ENCODE peak calls at places on chromosomes 16 and 17, in six cellular contexts. H is SK-N-SH, A is H9, G is MM.1S, Y is fibroblast of lung, F is PC-3. X is an unnamed sample. For H3K4me1 and H3K79me2, the result is how much of the 10 kb centered on the place peaks cover.

GRCh38 chr17:65774787-65775186 is 213.3 kb upstream of the AXIN2 start:
- DNase-seq in H (no peak), A (no peak), G (no peak), Y (no peak), F (no peak), X (no peak)

GRCh38 chr16:86528061-86528929 is 18.0 kb downstream of the FOXF1 start:
- DNase-seq in H (no peak), A (no peak), G (no peak), Y (no peak), F (no peak), X (no peak)

GRCh38 chr16:86634290-86634689 is 55.9 kb downstream of the FOXL1 start:
- DNase-seq in H (no peak), A (no peak), G (no peak), Y (peak), F (peak), X (peak)

GRCh38 chr17:16100737-16101400 is 101.2 kb downstream of the TTC19 start:
- DNase-seq in H (no peak), A (no peak), G (no peak), Y (peak), F (peak), X (no peak)

GRCh38 chr16:67648764-67649407 is 3.9 kb downstream of the CARMIL2 start:
- DNase-seq in H (no peak), A (no peak), G (no peak), Y (no peak), F (no peak), X (no peak)

GRCh38 chr17:64599187-64599676 is 62.9 kb downstream of the SMURF2 start:
- DNase-seq in H (no peak), A (peak), G (no peak), Y (no peak), F (no peak), X (no peak)

GRCh38 chr17:50105811-50106210 is 10.7 kb downstream of the PDK2 start:
- DNase-seq in H (no peak), A (no peak), G (no peak), Y (no peak), F (no peak), X (no peak)

GRCh38 chr17:49995055-49995738 is at the start of gene DLX3:
- DNase-seq in H (peak), A (peak), G (no peak), Y (peak), F (peak), X (peak)

GRCh38 chr17:3534881-3535252 is 22.7 kb downstream of the TRPV3 start:
- DNase-seq in H (no peak), A (peak), G (no peak), Y (peak), F (peak), X (no peak)

GRCh38 chr16:23836404-23837291 is 865 bp downstream of the PRKCB start:
- DNase-seq in H (peak), A (peak), G (no peak), Y (no peak), F (no peak), X (no peak)

GRCh38 chr17:1006054-1006453 is 9.1 kb downstream of the TIMM22 start:
- DNase-seq in H (peak), A (no peak), G (no peak), Y (no peak), F (no peak), X (no peak)

GRCh38 chr17:4974064-4974670 is 6.5 kb upstream of the SPAG7 start:
- DNase-seq in H (no peak), A (no peak), G (no peak), Y (no peak), F (no peak), X (no peak)

GRCh38 chr17:39261286-39261685 is 35.5 kb upstream of the STAC2 start:
- DNase-seq in H (no peak), A (peak), G (no peak), Y (no peak), F (no peak), X (no peak)

GRCh38 chr17:34645636-34646035 is 66.3 kb downstream of the TMEM132E start:
- DNase-seq in H (peak), A (no peak), G (no peak), Y (no peak), F (no peak), X (no peak)

GRCh38 chr16:28935333-28935732 is 3.6 kb downstream of the CD19 start:
- DNase-seq in H (no peak), A (no peak), G (no peak), Y (no peak), F (no peak), X (no peak)

GRCh38 chr17:42276359-42276608 is at the start of gene STAT5B:
- DNase-seq in H (peak), A (peak), G (peak), Y (peak), F (no peak), X (peak)

GRCh38 chr16:630815-631405 is at the start of gene WFIKKN1:
- DNase-seq in H (peak), A (peak), G (no peak), Y (no peak), F (no peak), X (no peak)

GRCh38 chr17:36979585-36979941 is 30.8 kb downstream of the AATF start:
- DNase-seq in H (no peak), A (no peak), G (no peak), Y (peak), F (no peak), X (no peak)

GRCh38 chr17:59355030-59355694 is 23.7 kb downstream of the YPEL2 start:
- DNase-seq in H (no peak), A (no peak), G (no peak), Y (no peak), F (peak), X (peak)

GRCh38 chr16:85370881-85371651 is 242.1 kb upstream of the GSE1 start:
- DNase-seq in H (peak), A (no peak), G (no peak), Y (peak), F (no peak), X (peak)

GRCh38 chr16:81651758-81652718 is 127.1 kb upstream of the PLCG2 start:
- DNase-seq in H (no peak), A (no peak), G (peak), Y (no peak), F (no peak), X (no peak)

GRCh38 chr16:55944377-55944802 is 69.2 kb upstream of the CES5A start:
- DNase-seq in H (peak), A (peak), G (peak), Y (peak), F (peak), X (peak)

GRCh38 chr16:30472328-30472942 is at the start of gene ITGAL:
- DNase-seq in H (no peak), A (no peak), G (peak), Y (no peak), F (no peak), X (no peak)

GRCh38 chr17:47692895-47693666 is 880 bp upstream of the TBKBP1 start:
- DNase-seq in H (peak), A (peak), G (peak), Y (no peak), F (no peak), X (no peak)

GRCh38 chr17:74532115-74532514 is 840 bp upstream of the CD300LB start:
- DNase-seq in H (no peak), A (peak), G (peak), Y (no peak), F (no peak), X (no peak)

GRCh38 chr17:4440021-4440420 is 6.3 kb downstream of the SPNS3 start:
- DNase-seq in H (peak), A (no peak), G (no peak), Y (no peak), F (no peak), X (no peak)

GRCh38 chr16:67115649-67116048 is 5.9 kb downstream of the PHAF1 start:
- DNase-seq in H (no peak), A (no peak), G (no peak), Y (peak), F (peak), X (peak)

GRCh38 chr17:80790021-80790765 is 201.4 kb upstream of the CHMP6 start:
- DNase-seq in H (no peak), A (peak), G (no peak), Y (peak), F (no peak), X (no peak)

GRCh38 chr16:13333336-13333735 is 431.9 kb downstream of the SHISA9 start:
- DNase-seq in H (no peak), A (no peak), G (no peak), Y (no peak), F (no peak), X (no peak)

GRCh38 chr16:48895142-48895541 is 285.2 kb upstream of the N4BP1 start:
- DNase-seq in H (no peak), A (no peak), G (no peak), Y (no peak), F (no peak), X (no peak)

GRCh38 chr17:67413399-67413798 is 36.3 kb downstream of the PITPNC1 start:
- DNase-seq in H (no peak), A (no peak), G (no peak), Y (no peak), F (no peak), X (peak)

GRCh38 chr16:21134053-21134452 is 16.6 kb downstream of the DNAH3 start:
- DNase-seq in H (no peak), A (no peak), G (peak), Y (no peak), F (no peak), X (no peak)

GRCh38 chr17:78818932-78819331 is 21.7 kb downstream of the USP36 start:
- DNase-seq in H (peak), A (no peak), G (no peak), Y (no peak), F (no peak), X (no peak)

GRCh38 chr17:78214706-78215061 is 631 bp downstream of the BIRC5 start:
- DNase-seq in H (no peak), A (no peak), G (no peak), Y (no peak), F (no peak), X (no peak)

GRCh38 chr17:80082403-80083135 is 18.8 kb upstream of the GAA start:
- DNase-seq in H (peak), A (peak), G (peak), Y (peak), F (peak), X (peak)

GRCh38 chr17:34637041-34637547 is 57.7 kb downstream of the TMEM132E start:
- DNase-seq in H (no peak), A (no peak), G (no peak), Y (no peak), F (no peak), X (no peak)

GRCh38 chr17:82693168-82693867 is 5.2 kb downstream of the RAB40B start:
- DNase-seq in H (no peak), A (no peak), G (no peak), Y (no peak), F (no peak), X (no peak)

GRCh38 chr16:87854907-87855683 is 14.2 kb downstream of the SLC7A5 start:
- DNase-seq in H (no peak), A (no peak), G (no peak), Y (no peak), F (no peak), X (no peak)
- H3K4me1 ChIP-seq in H (under half), A (under half), G (under half), Y (under half), F (under half), X (half or more)

DNA sequence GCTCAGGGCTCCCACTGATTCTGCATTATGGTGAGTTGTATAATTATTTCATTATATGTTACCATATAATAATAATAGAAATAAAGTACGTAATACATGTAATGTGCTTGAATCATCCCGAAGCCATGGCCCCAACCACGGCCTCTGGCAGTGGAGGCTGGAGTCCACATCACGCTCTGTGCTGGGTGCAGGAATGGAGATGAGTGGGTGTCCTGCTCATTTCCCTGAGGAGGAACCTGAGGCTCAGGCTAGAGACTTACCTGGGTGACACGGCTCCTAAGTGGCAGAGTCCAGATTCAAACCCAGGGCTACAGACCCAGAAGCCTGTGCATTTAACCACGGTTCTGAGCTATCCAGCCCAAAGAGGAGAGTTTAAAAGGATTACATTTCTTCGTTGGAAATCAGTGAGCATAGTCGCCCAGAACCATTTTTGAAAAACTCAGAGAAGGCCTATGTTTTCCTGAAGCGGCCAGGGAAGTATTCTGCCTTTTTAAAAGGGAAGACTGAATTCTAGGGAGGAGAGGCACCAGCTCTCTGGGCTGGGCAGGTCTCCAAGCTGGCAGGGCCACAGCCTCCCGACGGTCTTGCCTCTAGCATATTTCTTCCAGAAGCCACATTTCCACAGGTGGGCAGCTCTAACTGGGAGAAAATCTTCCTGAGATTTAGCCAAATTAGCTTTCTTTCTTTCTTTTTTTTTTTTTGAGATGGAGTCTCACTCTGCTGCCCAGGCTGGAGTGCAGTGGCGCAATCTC is 6.7 kb downstream of the IL4R start:
- DNase-seq in H (no peak), A (no peak), G (no peak), Y (no peak), F (no peak), X (no peak)
- H3K79me2 ChIP-seq in H (half or more), A (under half), G (under half), Y (half or more), F (half or more), X (half or more)

DNA sequence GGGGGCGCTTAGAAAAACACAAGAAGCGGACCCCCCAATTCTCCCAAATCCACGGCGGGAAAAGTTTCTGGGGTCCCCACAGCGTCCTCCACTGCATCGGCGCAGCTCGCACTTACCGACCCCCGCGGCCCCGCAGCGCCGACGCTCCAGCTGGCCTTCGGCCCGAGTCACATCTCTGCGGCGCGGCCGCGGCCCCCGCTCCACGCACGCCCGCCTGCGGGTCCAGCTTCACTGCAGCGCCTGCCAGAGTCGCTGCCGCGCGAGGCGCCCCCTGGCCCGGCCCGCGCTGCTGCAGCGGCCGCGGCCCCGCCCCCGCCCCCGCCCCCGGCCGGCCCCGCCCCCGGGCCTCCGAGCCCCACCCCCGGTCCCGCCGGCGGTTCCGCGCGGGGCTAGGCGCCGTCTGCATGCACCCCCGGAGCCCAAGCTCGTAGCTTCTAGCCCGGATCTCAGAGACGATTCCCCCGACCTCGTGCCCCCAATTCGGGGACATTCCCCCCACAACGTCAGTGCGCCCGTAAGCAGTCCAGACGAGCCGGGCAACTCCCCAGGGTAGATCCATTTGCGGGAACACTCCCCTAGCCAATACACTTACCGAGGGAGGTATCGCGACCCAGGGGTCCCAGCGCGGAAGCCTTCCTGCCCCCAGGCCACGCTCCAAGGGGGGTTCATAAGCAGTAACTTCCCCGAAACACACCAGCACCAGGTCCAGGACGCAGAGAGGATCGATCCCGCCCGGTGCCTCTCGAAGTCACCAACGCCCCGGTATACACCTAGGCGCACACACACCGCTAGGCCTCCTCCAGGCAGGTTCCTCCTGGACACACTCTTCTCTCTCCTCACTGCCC is at the start of gene GPRC5B:
- DNase-seq in H (peak), A (peak), G (peak), Y (no peak), F (peak), X (no peak)
- H3K4me1 ChIP-seq in H (under half), A (under half), G (under half), Y (under half), F (under half), X (under half)

GRCh38 chr16:89096042-89096717 is 2.5 kb downstream of the ACSF3 start:
- DNase-seq in H (no peak), A (no peak), G (no peak), Y (no peak), F (no peak), X (no peak)
- H3K79me2 ChIP-seq in H (half or more), A (under half), G (under half), Y (under half), F (half or more), X (half or more)

GRCh38 chr16:57482845-57483545 is 3.3 kb downstream of the DOK4 start:
- DNase-seq in H (no peak), A (no peak), G (no peak), Y (no peak), F (no peak), X (no peak)
- H3K4me1 ChIP-seq in H (under half), A (under half), G (under half), Y (under half), F (under half), X (under half)

GRCh38 chr17:45228985-45229517 is 7.4 kb downstream of the FMNL1 start:
- DNase-seq in H (no peak), A (peak), G (peak), Y (peak), F (peak), X (peak)
- H3K79me2 ChIP-seq in H (under half), A (under half), G (half or more), Y (under half), F (under half), X (under half)

DNA sequence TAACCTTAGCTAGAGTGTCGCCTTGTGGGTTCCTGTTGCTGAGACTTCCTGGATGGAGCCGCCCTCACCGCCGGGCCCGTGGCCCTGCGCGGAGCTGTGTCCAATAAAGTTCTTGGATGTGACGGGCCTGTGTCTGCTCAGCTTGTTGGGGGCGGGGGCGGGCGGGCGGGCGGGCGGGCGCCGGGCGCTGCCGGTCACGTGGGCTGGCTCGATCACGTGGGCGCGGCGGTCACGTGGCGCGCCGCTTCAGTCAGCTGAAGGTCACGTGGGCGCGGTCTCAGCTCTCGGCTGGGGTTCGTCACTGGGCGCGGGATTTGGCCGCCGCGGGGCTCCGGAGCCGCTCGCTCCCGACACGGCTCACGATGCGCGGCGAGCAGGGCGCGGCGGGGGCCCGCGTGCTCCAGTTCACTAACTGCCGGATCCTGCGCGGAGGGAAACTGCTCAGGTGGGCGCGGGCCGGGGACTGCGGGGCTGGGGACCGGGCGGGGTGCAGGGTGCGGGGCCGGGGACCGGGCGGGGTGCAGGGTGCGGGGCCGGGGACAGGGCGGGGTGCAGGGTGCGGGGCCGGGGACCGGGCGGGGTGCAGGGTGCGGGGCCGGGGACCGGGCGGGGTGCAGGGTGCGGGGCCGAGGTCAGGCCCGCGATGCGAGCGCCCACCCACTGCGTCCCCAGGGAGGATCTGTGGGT is at the start of gene AMDHD2:
- DNase-seq in H (peak), A (peak), G (peak), Y (peak), F (peak), X (peak)
- H3K4me1 ChIP-seq in H (under half), A (under half), G (under half), Y (under half), F (under half), X (under half)

DNA sequence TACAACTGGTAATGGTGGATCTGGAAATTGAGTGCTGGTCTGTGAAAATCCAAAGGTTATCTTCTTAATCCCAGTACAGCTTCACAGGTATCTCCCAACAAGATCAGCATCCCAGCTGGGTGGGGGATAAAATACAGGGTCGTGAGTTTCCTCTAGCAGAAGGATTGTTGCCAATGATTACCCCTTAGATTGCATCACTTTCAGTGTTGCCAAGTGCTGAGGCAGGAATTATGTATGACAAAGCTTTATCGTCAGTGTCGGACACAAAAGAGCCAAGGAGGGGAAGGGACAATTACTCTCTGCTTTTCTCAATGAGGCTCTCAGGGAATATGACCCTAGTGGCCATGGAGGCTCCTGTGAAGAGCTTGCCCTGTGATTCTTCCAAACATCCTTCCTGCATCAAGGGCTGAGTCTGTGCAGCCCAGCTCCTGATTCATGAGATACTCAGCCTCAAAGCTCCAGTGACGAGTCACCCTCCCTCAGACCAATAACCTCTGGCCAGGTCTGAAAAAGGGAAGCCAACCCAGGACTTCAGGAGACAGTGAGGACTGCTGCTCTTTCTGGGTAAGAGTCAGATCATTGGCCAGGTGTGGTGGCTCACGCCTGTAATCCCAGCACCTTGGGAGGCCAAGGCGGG is 15.0 kb downstream of the OR1F1 start:
- DNase-seq in H (no peak), A (no peak), G (no peak), Y (no peak), F (no peak), X (peak)
- H3K79me2 ChIP-seq in H (under half), A (under half), G (under half), Y (under half), F (under half), X (under half)

DNA sequence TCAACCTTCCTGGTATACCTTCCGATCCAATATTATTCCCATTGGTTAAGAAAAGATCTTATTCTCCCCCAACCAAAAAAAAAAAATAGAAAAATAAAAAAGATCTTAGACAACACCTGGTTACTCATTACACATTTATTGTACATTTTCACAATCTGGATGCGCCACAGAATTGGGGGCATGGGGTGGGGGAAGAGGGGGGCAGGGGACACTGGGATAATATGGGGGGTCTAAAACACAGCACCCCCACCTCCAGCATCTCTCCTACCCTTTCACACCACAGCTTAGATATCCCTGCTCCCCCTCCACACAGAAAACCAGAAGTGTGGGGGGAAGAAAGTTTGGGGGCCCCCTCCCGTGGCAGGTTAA is 3.7 kb downstream of the VAMP2 start:
- DNase-seq in H (no peak), A (no peak), G (no peak), Y (no peak), F (no peak), X (no peak)
- H3K4me1 ChIP-seq in H (under half), A (under half), G (under half), Y (under half), F (under half), X (under half)

X was measured in mammary epithelial cell.